ENCODE peak calls at places on chromosome 22, in nine cellular contexts. C is GM10248, K is spleen, W is lower lobe of right lung, F is LNCaP clone FGC, I is PC-3, J is testis, V is mesothelial cell of epicardium, D is neural progenitor cell. E is an unnamed sample.

GRCh38 chr22:48758021-48758561 is 1069.6 kb downstream of the BRD1 start:
- DNase-seq in C (no peak), K (peak; percentile 42), W (peak; percentile 30), F (no peak), I (no peak), J (peak; percentile 6), V (peak; percentile 6), D (no peak), E (no peak)

GRCh38 chr22:49055406-49055805 is 772.3 kb downstream of the BRD1 start:
- DNase-seq in C (no peak), K (no peak), W (no peak), F (no peak), I (no peak), J (no peak), V (no peak), D (no peak), E (no peak)

GRCh38 chr22:41576877-41577276 is 12.8 kb downstream of the PMM1 start:
- DNase-seq in C (peak; percentile 65), K (no peak), W (no peak), F (no peak), I (peak; percentile 56), J (peak; percentile 81), V (no peak), D (peak; percentile 86), E (peak; percentile 39)

GRCh38 chr22:23212061-23213030 is 32.0 kb downstream of the BCR start:
- DNase-seq in C (no peak), K (peak; percentile 56), W (peak; percentile 15), F (no peak), I (no peak), J (no peak), V (no peak), D (no peak), E (no peak)

GRCh38 chr22:39148727-39149535 is 3.5 kb downstream of the CBX7 start:
- DNase-seq in C (peak; percentile 86), K (peak; percentile 88), W (no peak), F (no peak), I (no peak), J (peak; percentile 50), V (no peak), D (peak; percentile 56), E (no peak)

GRCh38 chr22:40023226-40023925 is 28.6 kb downstream of the FAM83F start:
- DNase-seq in C (no peak), K (peak; percentile 60), W (no peak), F (no peak), I (no peak), J (no peak), V (no peak), D (peak; percentile 63), E (no peak)

GRCh38 chr22:40808018-40808841 is 10.9 kb downstream of the SLC25A17 start:
- DNase-seq in C (no peak), K (no peak), W (no peak), F (no peak), I (no peak), J (no peak), V (no peak), D (no peak), E (no peak)

GRCh38 chr22:49999901-50000586 is 12.5 kb downstream of the IL17REL start:
- DNase-seq in C (no peak), K (no peak), W (peak; percentile 49), F (no peak), I (no peak), J (no peak), V (no peak), D (no peak), E (no peak)

GRCh38 chr22:33902073-33902472 is 18.2 kb downstream of the LARGE1 start:
- DNase-seq in C (no peak), K (no peak), W (no peak), F (no peak), I (no peak), J (no peak), V (no peak), D (no peak), E (no peak)

GRCh38 chr22:19679476-19680099 is 34.7 kb upstream of the SEPTIN5 start:
- DNase-seq in C (no peak), K (peak; percentile 90), W (peak; percentile 76), F (no peak), I (peak; percentile 33), J (peak; percentile 55), V (no peak), D (peak; percentile 53), E (no peak)

GRCh38 chr22:34111210-34111824 is 191.0 kb upstream of the LARGE1 start:
- DNase-seq in C (peak; percentile 36), K (no peak), W (no peak), F (no peak), I (peak; percentile 3), J (peak; percentile 39), V (peak; percentile 23), D (peak; percentile 67), E (no peak)

GRCh38 chr22:19820880-19821522 is 33.7 kb downstream of the GNB1L start:
- DNase-seq in C (no peak), K (peak; percentile 75), W (peak; percentile 41), F (no peak), I (no peak), J (peak; percentile 11), V (no peak), D (peak; percentile 47), E (no peak)

GRCh38 chr22:42371112-42371900 is 60.9 kb downstream of the NFAM1 start:
- DNase-seq in C (no peak), K (no peak), W (no peak), F (no peak), I (no peak), J (no peak), V (no peak), D (no peak), E (no peak)

GRCh38 chr22:47784991-47785390 is 1022.5 kb downstream of the TBC1D22A start:
- DNase-seq in C (no peak), K (no peak), W (no peak), F (no peak), I (no peak), J (no peak), V (no peak), D (no peak), E (no peak)

GRCh38 chr22:41739576-41739975 is 40.3 kb downstream of the MEI1 start:
- DNase-seq in C (no peak), K (no peak), W (no peak), F (no peak), I (no peak), J (no peak), V (no peak), D (no peak), E (no peak)

GRCh38 chr22:33451851-33452469 is 393.8 kb upstream of the SYN3 start:
- DNase-seq in C (no peak), K (no peak), W (no peak), F (no peak), I (no peak), J (no peak), V (no peak), D (no peak), E (no peak)

DNA sequence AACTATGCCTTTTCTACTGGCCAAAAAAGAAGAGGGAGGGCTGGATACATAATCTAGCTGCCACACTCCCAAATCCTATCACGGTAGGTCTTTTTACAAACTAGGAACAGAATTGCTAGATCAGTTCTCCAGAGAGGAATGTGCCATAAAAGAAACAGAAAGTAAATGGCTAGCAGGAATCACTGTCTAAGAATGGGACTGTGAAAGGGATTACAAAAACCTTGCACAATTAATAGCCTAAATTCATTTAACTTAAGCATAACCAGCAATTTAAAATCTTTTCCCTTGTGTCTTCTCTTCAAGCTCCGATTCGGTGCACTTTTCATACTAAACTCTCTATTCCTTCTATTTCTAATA is 35.1 kb downstream of the APOL5 start:
- DNase-seq in C (no peak), K (no peak), W (no peak), F (no peak), I (no peak), J (no peak), V (no peak), D (no peak), E (no peak)
- TF ChIP-seq CTCF in C (no peak), K (no peak), W (no peak), F (no peak), I (no peak), J (no peak), V (no peak), D (no peak), E (no peak)

GRCh38 chr22:20953668-20954500 is 13.2 kb upstream of the AIFM3 start:
- DNase-seq in C (no peak), K (no peak), W (no peak), F (no peak), I (no peak), J (no peak), V (no peak), D (no peak), E (no peak)

GRCh38 chr22:20957691-20958440 is 9.2 kb upstream of the AIFM3 start:
- DNase-seq in C (peak; percentile 73), K (peak; percentile 82), W (peak; percentile 69), F (no peak), I (peak; percentile 51), J (no peak), V (no peak), D (peak; percentile 65), E (no peak)

GRCh38 chr22:20955548-20955947 is 11.5 kb upstream of the AIFM3 start:
- DNase-seq in C (no peak), K (peak; percentile 39), W (no peak), F (no peak), I (peak; percentile 10), J (no peak), V (no peak), D (no peak), E (no peak)

GRCh38 chr22:20957118-20957690 is 9.9 kb upstream of the AIFM3 start:
- DNase-seq in C (peak; percentile 48), K (peak; percentile 82), W (peak; percentile 67), F (no peak), I (peak; percentile 22), J (no peak), V (no peak), D (peak; percentile 42), E (no peak)

GRCh38 chr22:20956258-20957117 is 10.6 kb upstream of the AIFM3 start:
- DNase-seq in C (no peak), K (no peak), W (no peak), F (no peak), I (peak; percentile 75), J (no peak), V (no peak), D (peak; percentile 63), E (no peak)
- TF ChIP-seq CTCF in C (no peak), K (no peak), W (no peak), F (no peak), I (peak; percentile 50), J (no peak), V (no peak), D (peak; percentile 33), E (no peak)

DNA sequence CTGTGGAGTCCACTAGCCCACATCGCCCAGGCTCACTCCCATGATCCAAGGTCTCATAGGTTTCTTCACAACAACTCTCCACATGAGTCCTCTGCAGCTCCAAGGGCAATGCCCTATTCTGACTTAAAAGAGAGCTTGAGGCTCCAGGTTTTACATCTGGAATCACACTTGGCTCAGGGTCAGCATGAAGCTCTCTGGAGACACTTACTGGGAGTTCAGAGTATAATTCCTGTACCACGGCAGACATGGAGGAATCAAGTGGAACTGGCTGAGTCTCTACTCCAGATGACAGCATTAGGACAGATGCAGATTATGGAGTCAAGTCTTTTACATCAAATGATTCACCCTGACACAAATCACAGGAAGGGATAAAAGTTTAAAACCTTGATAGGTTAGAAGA is 11.4 kb downstream of the PRR14L start:
- DNase-seq in C (no peak), K (no peak), W (no peak), F (no peak), I (no peak), J (no peak), V (no peak), D (no peak), E (no peak)
- TF ChIP-seq CTCF in C (no peak), K (no peak), W (no peak), F (no peak), I (no peak), J (no peak), V (no peak), D (no peak), E (no peak)

GRCh38 chr22:31818481-31819392 is 64.9 kb downstream of the DEPDC5 start:
- DNase-seq in C (no peak), K (no peak), W (no peak), F (no peak), I (peak; percentile 22), J (no peak), V (no peak), D (peak; percentile 15), E (no peak)
- TF ChIP-seq CTCF in C (no peak), K (no peak), W (no peak), F (no peak), I (peak; percentile 14), J (no peak), V (no peak), D (peak; percentile 7), E (no peak)